ENCODE peak calls at places on chromosome 11, in nine cellular contexts. One of them, this sample, is unnamed.

GRCh38 chr11:60378359-60378758 is at the start of gene MS4A7:
- DNase-seq in PC-3: peak; percentile 68
- DNase-seq in IMR-90: no peak
- DNase-seq in cardiac fibroblast: no peak
- DNase-seq in HFFc6: no peak
- DNase-seq in GM06990: peak; percentile 81
- DNase-seq in body of pancreas: peak; percentile 58
- DNase-seq in fibroblast of pulmonary artery: no peak
- DNase-seq in GM13976: peak; percentile 71
- DNase-seq in this sample: peak; percentile 69

GRCh38 chr11:83721286-83721685 is 435.1 kb upstream of the CCDC90B start:
- DNase-seq in fibroblast of pulmonary artery: no peak
- DNase-seq in GM06990: no peak
- DNase-seq in IMR-90: peak; percentile 8
- DNase-seq in cardiac fibroblast: peak; percentile 23
- DNase-seq in HFFc6: peak; percentile 3
- DNase-seq in GM13976: no peak
- DNase-seq in PC-3: peak; percentile 35
- DNase-seq in body of pancreas: no peak
- DNase-seq in this sample: no peak

GRCh38 chr11:124648610-124649009 is 24.9 kb downstream of the SIAE start:
- DNase-seq in cardiac fibroblast: no peak
- DNase-seq in body of pancreas: no peak
- DNase-seq in GM06990: no peak
- DNase-seq in GM13976: no peak
- DNase-seq in IMR-90: no peak
- DNase-seq in fibroblast of pulmonary artery: no peak
- DNase-seq in PC-3: no peak
- DNase-seq in HFFc6: no peak
- DNase-seq in this sample: no peak

GRCh38 chr11:11607772-11608171 is 14.0 kb downstream of the GALNT18 start:
- DNase-seq in HFFc6: no peak
- DNase-seq in IMR-90: no peak
- DNase-seq in fibroblast of pulmonary artery: no peak
- DNase-seq in GM13976: no peak
- DNase-seq in body of pancreas: no peak
- DNase-seq in GM06990: no peak
- DNase-seq in cardiac fibroblast: no peak
- DNase-seq in PC-3: peak; percentile 82
- DNase-seq in this sample: no peak

GRCh38 chr11:14075118-14075601 is 112.6 kb downstream of the SPON1 start:
- DNase-seq in fibroblast of pulmonary artery: no peak
- DNase-seq in cardiac fibroblast: no peak
- DNase-seq in IMR-90: no peak
- DNase-seq in GM06990: no peak
- DNase-seq in GM13976: no peak
- DNase-seq in PC-3: peak; percentile 24
- DNase-seq in HFFc6: no peak
- DNase-seq in body of pancreas: no peak
- DNase-seq in this sample: no peak

GRCh38 chr11:64040684-64041267 is 5.0 kb downstream of the FLRT1 start:
- DNase-seq in cardiac fibroblast: no peak
- DNase-seq in HFFc6: no peak
- DNase-seq in GM06990: no peak
- DNase-seq in IMR-90: no peak
- DNase-seq in fibroblast of pulmonary artery: no peak
- DNase-seq in body of pancreas: peak; percentile 11
- DNase-seq in GM13976: peak; percentile 60
- DNase-seq in PC-3: no peak
- DNase-seq in this sample: no peak

GRCh38 chr11:105224859-105225258 is 85.3 kb upstream of the CARD18 start:
- DNase-seq in fibroblast of pulmonary artery: no peak
- DNase-seq in HFFc6: no peak
- DNase-seq in GM06990: no peak
- DNase-seq in body of pancreas: no peak
- DNase-seq in GM13976: no peak
- DNase-seq in cardiac fibroblast: peak; percentile 44
- DNase-seq in PC-3: no peak
- DNase-seq in IMR-90: no peak
- DNase-seq in this sample: no peak

GRCh38 chr11:115242982-115243381 is 261.2 kb downstream of the CADM1 start:
- DNase-seq in IMR-90: no peak
- DNase-seq in cardiac fibroblast: no peak
- DNase-seq in GM06990: no peak
- DNase-seq in HFFc6: no peak
- DNase-seq in GM13976: no peak
- DNase-seq in fibroblast of pulmonary artery: no peak
- DNase-seq in body of pancreas: no peak
- DNase-seq in PC-3: no peak
- DNase-seq in this sample: no peak

GRCh38 chr11:1453611-1454386 is 32.8 kb downstream of the MOB2 start:
- DNase-seq in GM06990: peak; percentile 43
- DNase-seq in HFFc6: no peak
- DNase-seq in IMR-90: no peak
- DNase-seq in body of pancreas: no peak
- DNase-seq in fibroblast of pulmonary artery: no peak
- DNase-seq in GM13976: peak; percentile 87
- DNase-seq in cardiac fibroblast: no peak
- DNase-seq in PC-3: peak; percentile 23
- DNase-seq in this sample: peak; percentile 91
- TF ChIP-seq CTCF in GM06990: peak; percentile 73
- TF ChIP-seq CTCF in HFFc6: peak; percentile 27
- TF ChIP-seq CTCF in IMR-90: peak; percentile 21
- TF ChIP-seq CTCF in body of pancreas: peak; percentile 50
- TF ChIP-seq CTCF in fibroblast of pulmonary artery: no peak
- TF ChIP-seq CTCF in GM13976: peak; percentile 35
- TF ChIP-seq CTCF in cardiac fibroblast: no peak
- TF ChIP-seq CTCF in PC-3: peak; percentile 25
- TF ChIP-seq CTCF in this sample: peak; percentile 42

DNA sequence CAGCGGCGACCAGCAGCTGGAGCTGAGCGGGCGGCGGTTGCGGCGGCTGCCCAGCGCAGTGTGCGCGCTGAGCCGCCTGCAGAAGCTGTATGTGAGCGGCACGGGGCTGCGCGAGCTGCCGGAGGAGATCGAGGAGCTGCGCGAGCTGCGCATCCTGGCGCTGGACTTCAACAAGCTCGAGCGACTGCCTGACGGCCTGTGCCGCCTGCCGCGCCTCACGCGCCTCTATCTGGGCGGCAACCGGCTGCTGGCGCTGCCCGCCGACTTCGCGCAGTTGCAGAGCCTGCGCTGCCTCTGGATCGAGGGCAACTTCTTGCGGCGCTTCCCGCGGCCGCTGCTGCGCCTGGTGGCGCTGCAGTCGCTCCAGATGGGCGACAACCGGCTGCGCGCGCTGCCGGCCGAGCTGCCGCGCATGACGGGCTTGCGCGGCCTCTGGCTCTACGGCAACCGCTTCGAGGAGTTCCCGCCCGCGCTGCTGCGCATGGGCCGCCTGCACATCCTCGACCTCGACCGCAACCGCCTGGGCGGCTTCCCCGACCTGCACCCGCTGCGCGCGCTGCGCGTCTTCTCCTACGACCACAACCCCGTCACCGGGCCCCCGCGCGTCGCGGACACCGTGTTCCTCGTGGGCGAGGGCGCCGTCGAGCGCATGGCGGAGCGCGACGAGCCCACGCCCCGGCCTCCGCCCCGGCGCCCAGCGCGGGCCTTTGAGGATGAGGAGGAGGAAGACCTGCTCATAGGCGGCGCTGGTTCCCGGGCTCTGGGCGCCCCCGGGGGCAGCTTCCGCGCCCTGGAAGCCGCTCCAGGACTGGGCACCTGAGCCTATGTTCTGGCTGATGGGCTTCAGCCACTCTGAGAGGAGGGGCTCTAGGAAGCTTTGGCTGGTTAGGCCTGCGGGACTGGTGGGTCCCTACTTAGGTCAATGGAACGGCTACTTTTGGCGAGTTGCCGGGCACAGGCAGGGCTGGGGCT is 795 bp downstream of the LRRC10B start:
- DNase-seq in body of pancreas: peak; percentile 77
- DNase-seq in GM06990: peak; percentile 84
- DNase-seq in cardiac fibroblast: peak; percentile 67
- DNase-seq in IMR-90: peak; percentile 69
- DNase-seq in GM13976: peak; percentile 86
- DNase-seq in fibroblast of pulmonary artery: peak; percentile 65
- DNase-seq in HFFc6: no peak
- DNase-seq in PC-3: peak; percentile 78
- DNase-seq in this sample: peak; percentile 91
- TF ChIP-seq CTCF in body of pancreas: peak; percentile 70
- TF ChIP-seq CTCF in GM06990: peak; percentile 47
- TF ChIP-seq CTCF in cardiac fibroblast: peak; percentile 19
- TF ChIP-seq CTCF in IMR-90: peak; percentile 47
- TF ChIP-seq CTCF in GM13976: peak; percentile 19
- TF ChIP-seq CTCF in fibroblast of pulmonary artery: peak; percentile 19
- TF ChIP-seq CTCF in HFFc6: no peak
- TF ChIP-seq CTCF in PC-3: peak; percentile 62
- TF ChIP-seq CTCF in this sample: peak; percentile 53

DNA sequence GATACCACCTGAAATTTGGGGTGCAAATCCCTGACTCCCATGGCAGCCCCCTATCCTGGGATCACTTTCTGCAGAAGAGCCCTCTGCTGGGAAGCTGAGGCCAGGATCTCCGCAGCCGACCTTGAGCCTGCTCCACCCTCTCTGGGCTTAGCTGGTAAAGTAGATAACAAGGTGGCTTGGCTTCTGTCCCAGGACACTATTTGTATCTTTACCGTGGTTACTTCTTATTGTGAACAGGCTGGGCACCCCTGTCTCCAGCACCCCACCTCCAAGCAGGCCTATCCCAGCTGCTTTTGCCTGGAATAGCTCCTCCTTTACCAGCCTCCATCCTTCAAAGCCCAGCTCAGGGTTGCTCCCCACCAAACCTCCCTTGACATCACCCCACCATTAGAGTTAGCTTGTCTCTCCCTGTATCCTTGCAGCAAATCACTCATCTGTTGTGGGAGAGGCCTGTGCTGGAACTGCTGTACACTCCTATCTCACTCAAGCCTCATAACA is 35.2 kb upstream of the P2RY2 start:
- DNase-seq in body of pancreas: peak; percentile 75
- DNase-seq in GM06990: no peak
- DNase-seq in GM13976: no peak
- DNase-seq in cardiac fibroblast: no peak
- DNase-seq in PC-3: no peak
- DNase-seq in HFFc6: no peak
- DNase-seq in fibroblast of pulmonary artery: no peak
- DNase-seq in IMR-90: no peak
- DNase-seq in this sample: no peak
- TF ChIP-seq CTCF in body of pancreas: no peak
- TF ChIP-seq CTCF in GM06990: no peak
- TF ChIP-seq CTCF in GM13976: no peak
- TF ChIP-seq CTCF in cardiac fibroblast: no peak
- TF ChIP-seq CTCF in PC-3: peak; percentile 16
- TF ChIP-seq CTCF in HFFc6: no peak
- TF ChIP-seq CTCF in fibroblast of pulmonary artery: peak; percentile 7
- TF ChIP-seq CTCF in IMR-90: no peak
- TF ChIP-seq CTCF in this sample: no peak

GRCh38 chr11:49221112-49221511 is 12.7 kb upstream of the FOLH1 start:
- DNase-seq in cardiac fibroblast: no peak
- DNase-seq in GM06990: no peak
- DNase-seq in HFFc6: no peak
- DNase-seq in fibroblast of pulmonary artery: no peak
- DNase-seq in body of pancreas: no peak
- DNase-seq in GM13976: no peak
- DNase-seq in IMR-90: no peak
- DNase-seq in PC-3: peak; percentile 2
- DNase-seq in this sample: no peak
- TF ChIP-seq CTCF in cardiac fibroblast: no peak
- TF ChIP-seq CTCF in GM06990: no peak
- TF ChIP-seq CTCF in HFFc6: no peak
- TF ChIP-seq CTCF in fibroblast of pulmonary artery: no peak
- TF ChIP-seq CTCF in body of pancreas: no peak
- TF ChIP-seq CTCF in GM13976: no peak
- TF ChIP-seq CTCF in IMR-90: no peak
- TF ChIP-seq CTCF in PC-3: no peak
- TF ChIP-seq CTCF in this sample: no peak

GRCh38 chr11:66183581-66184048 is 84.8 kb upstream of the RAB1B start:
- DNase-seq in GM06990: no peak
- DNase-seq in HFFc6: peak; percentile 17
- DNase-seq in GM13976: no peak
- DNase-seq in cardiac fibroblast: peak; percentile 24
- DNase-seq in body of pancreas: no peak
- DNase-seq in PC-3: peak; percentile 8
- DNase-seq in IMR-90: no peak
- DNase-seq in fibroblast of pulmonary artery: no peak
- DNase-seq in this sample: no peak

GRCh38 chr11:66178183-66178582 is 90.3 kb upstream of the RAB1B start:
- DNase-seq in GM06990: no peak
- DNase-seq in IMR-90: no peak
- DNase-seq in PC-3: no peak
- DNase-seq in fibroblast of pulmonary artery: no peak
- DNase-seq in body of pancreas: no peak
- DNase-seq in cardiac fibroblast: no peak
- DNase-seq in GM13976: no peak
- DNase-seq in HFFc6: no peak
- DNase-seq in this sample: no peak

GRCh38 chr11:66178871-66179270 is 89.6 kb upstream of the RAB1B start:
- DNase-seq in body of pancreas: no peak
- DNase-seq in cardiac fibroblast: no peak
- DNase-seq in PC-3: no peak
- DNase-seq in fibroblast of pulmonary artery: no peak
- DNase-seq in IMR-90: no peak
- DNase-seq in GM06990: no peak
- DNase-seq in GM13976: no peak
- DNase-seq in HFFc6: no peak
- DNase-seq in this sample: no peak

GRCh38 chr11:66184728-66185127 is 83.7 kb upstream of the RAB1B start:
- DNase-seq in HFFc6: no peak
- DNase-seq in fibroblast of pulmonary artery: no peak
- DNase-seq in GM13976: no peak
- DNase-seq in cardiac fibroblast: no peak
- DNase-seq in body of pancreas: no peak
- DNase-seq in GM06990: no peak
- DNase-seq in PC-3: no peak
- DNase-seq in IMR-90: no peak
- DNase-seq in this sample: no peak

DNA sequence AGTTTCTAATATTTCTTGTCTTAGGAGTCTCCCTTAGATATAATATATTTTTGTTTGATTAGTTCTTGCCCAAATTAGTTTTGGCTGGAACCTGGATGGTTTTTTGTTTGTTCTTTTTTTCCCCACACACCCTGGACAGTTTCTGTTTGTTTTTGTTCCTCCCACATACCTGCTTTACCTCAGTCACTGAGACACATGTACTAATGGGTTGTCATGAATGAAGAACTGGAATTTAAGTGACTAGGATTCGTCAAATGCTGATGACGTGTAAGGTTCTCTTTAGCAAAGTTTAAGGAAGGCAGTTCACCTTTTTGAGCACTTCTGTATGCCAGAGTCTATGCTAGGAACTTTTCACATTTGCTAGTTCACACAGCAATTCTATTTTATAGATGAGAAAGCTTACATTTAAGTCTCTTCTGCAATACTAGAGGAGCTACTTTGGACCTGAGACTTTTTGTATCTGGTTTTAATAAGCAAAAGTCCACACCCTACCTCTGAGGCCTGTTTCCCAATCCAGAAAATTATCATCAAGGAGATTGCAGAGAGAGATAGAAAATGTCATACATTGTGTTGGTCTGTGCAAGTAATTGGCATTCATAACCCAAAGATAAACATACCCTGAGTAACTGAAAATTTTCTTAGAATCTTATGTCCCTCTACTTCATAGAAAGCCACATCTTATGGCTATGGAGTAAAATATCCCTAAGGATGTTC is 86.7 kb upstream of the RAB1B start:
- DNase-seq in GM06990: no peak
- DNase-seq in fibroblast of pulmonary artery: no peak
- DNase-seq in body of pancreas: no peak
- DNase-seq in IMR-90: no peak
- DNase-seq in cardiac fibroblast: no peak
- DNase-seq in HFFc6: no peak
- DNase-seq in GM13976: no peak
- DNase-seq in PC-3: peak; percentile 31
- DNase-seq in this sample: no peak
- TF ChIP-seq CTCF in GM06990: no peak
- TF ChIP-seq CTCF in fibroblast of pulmonary artery: no peak
- TF ChIP-seq CTCF in body of pancreas: no peak
- TF ChIP-seq CTCF in IMR-90: no peak
- TF ChIP-seq CTCF in cardiac fibroblast: no peak
- TF ChIP-seq CTCF in HFFc6: no peak
- TF ChIP-seq CTCF in GM13976: no peak
- TF ChIP-seq CTCF in PC-3: no peak
- TF ChIP-seq CTCF in this sample: no peak